ENCODE peak calls at places on chromosomes 2 and 18, in five cellular contexts. One of them, this sample, is unnamed.

GRCh38 chr2:58541511-58541910 is 300.4 kb upstream of the FANCL start:
- DNase-seq in NCI-H1694: no peak
- DNase-seq in hepatocyte: no peak
- DNase-seq in stimulated activated CD4-positive, alpha-beta T cell treated with anti-CD3 and anti-CD28 coated beads, Interleukin-1b, Interleukin-23, amount 100 ng/mL, for 4 hours: no peak
- DNase-seq in activated CD8-positive, alpha-beta memory T cell treated with anti-CD3 and anti-CD28 coated beads for 24 hours: no peak
- DNase-seq in this sample: no peak

GRCh38 chr2:176106636-176107539 is at the start of gene HOXD11:
- DNase-seq in NCI-H1694: peak
- DNase-seq in hepatocyte: no peak
- DNase-seq in stimulated activated CD4-positive, alpha-beta T cell treated with anti-CD3 and anti-CD28 coated beads, Interleukin-1b, Interleukin-23, amount 100 ng/mL, for 4 hours: no peak
- DNase-seq in activated CD8-positive, alpha-beta memory T cell treated with anti-CD3 and anti-CD28 coated beads for 24 hours: no peak
- DNase-seq in this sample: no peak

GRCh38 chr2:132692816-132693215 is 22.8 kb upstream of the LYPD1 start:
- DNase-seq in NCI-H1694: no peak
- DNase-seq in hepatocyte: no peak
- DNase-seq in stimulated activated CD4-positive, alpha-beta T cell treated with anti-CD3 and anti-CD28 coated beads, Interleukin-1b, Interleukin-23, amount 100 ng/mL, for 4 hours: no peak
- DNase-seq in activated CD8-positive, alpha-beta memory T cell treated with anti-CD3 and anti-CD28 coated beads for 24 hours: no peak
- DNase-seq in this sample: no peak

GRCh38 chr2:145799595-145800108 is 1279.7 kb upstream of the ZEB2 start:
- DNase-seq in NCI-H1694: peak
- DNase-seq in hepatocyte: no peak
- DNase-seq in stimulated activated CD4-positive, alpha-beta T cell treated with anti-CD3 and anti-CD28 coated beads, Interleukin-1b, Interleukin-23, amount 100 ng/mL, for 4 hours: no peak
- DNase-seq in activated CD8-positive, alpha-beta memory T cell treated with anti-CD3 and anti-CD28 coated beads for 24 hours: no peak
- DNase-seq in this sample: no peak

GRCh38 chr2:172162225-172162733 is 59.6 kb upstream of the DLX2 start:
- DNase-seq in NCI-H1694: no peak
- DNase-seq in hepatocyte: no peak
- DNase-seq in stimulated activated CD4-positive, alpha-beta T cell treated with anti-CD3 and anti-CD28 coated beads, Interleukin-1b, Interleukin-23, amount 100 ng/mL, for 4 hours: no peak
- DNase-seq in activated CD8-positive, alpha-beta memory T cell treated with anti-CD3 and anti-CD28 coated beads for 24 hours: no peak
- DNase-seq in this sample: no peak

GRCh38 chr18:48581941-48582340 is 43.1 kb downstream of the CTIF start:
- DNase-seq in NCI-H1694: no peak
- DNase-seq in hepatocyte: no peak
- DNase-seq in stimulated activated CD4-positive, alpha-beta T cell treated with anti-CD3 and anti-CD28 coated beads, Interleukin-1b, Interleukin-23, amount 100 ng/mL, for 4 hours: no peak
- DNase-seq in activated CD8-positive, alpha-beta memory T cell treated with anti-CD3 and anti-CD28 coated beads for 24 hours: no peak
- DNase-seq in this sample: no peak

GRCh38 chr2:64354857-64355680 is 98.9 kb upstream of the LGALSL start:
- DNase-seq in NCI-H1694: no peak
- DNase-seq in hepatocyte: no peak
- DNase-seq in stimulated activated CD4-positive, alpha-beta T cell treated with anti-CD3 and anti-CD28 coated beads, Interleukin-1b, Interleukin-23, amount 100 ng/mL, for 4 hours: no peak
- DNase-seq in activated CD8-positive, alpha-beta memory T cell treated with anti-CD3 and anti-CD28 coated beads for 24 hours: no peak
- DNase-seq in this sample: no peak

GRCh38 chr18:78697446-78697845 is 282.2 kb upstream of the SALL3 start:
- DNase-seq in NCI-H1694: no peak
- DNase-seq in hepatocyte: no peak
- DNase-seq in stimulated activated CD4-positive, alpha-beta T cell treated with anti-CD3 and anti-CD28 coated beads, Interleukin-1b, Interleukin-23, amount 100 ng/mL, for 4 hours: no peak
- DNase-seq in activated CD8-positive, alpha-beta memory T cell treated with anti-CD3 and anti-CD28 coated beads for 24 hours: no peak
- DNase-seq in this sample: no peak

GRCh38 chr2:72923833-72924352 is 6.6 kb downstream of the EMX1 start:
- DNase-seq in NCI-H1694: no peak
- DNase-seq in hepatocyte: peak
- DNase-seq in stimulated activated CD4-positive, alpha-beta T cell treated with anti-CD3 and anti-CD28 coated beads, Interleukin-1b, Interleukin-23, amount 100 ng/mL, for 4 hours: no peak
- DNase-seq in activated CD8-positive, alpha-beta memory T cell treated with anti-CD3 and anti-CD28 coated beads for 24 hours: no peak
- DNase-seq in this sample: no peak

GRCh38 chr2:108932736-108933135 is 56.3 kb downstream of the EDAR start:
- DNase-seq in NCI-H1694: no peak
- DNase-seq in hepatocyte: no peak
- DNase-seq in stimulated activated CD4-positive, alpha-beta T cell treated with anti-CD3 and anti-CD28 coated beads, Interleukin-1b, Interleukin-23, amount 100 ng/mL, for 4 hours: no peak
- DNase-seq in activated CD8-positive, alpha-beta memory T cell treated with anti-CD3 and anti-CD28 coated beads for 24 hours: no peak
- DNase-seq in this sample: no peak

GRCh38 chr18:49534846-49535601 is 26.8 kb upstream of the LIPG start:
- DNase-seq in NCI-H1694: no peak
- DNase-seq in hepatocyte: no peak
- DNase-seq in stimulated activated CD4-positive, alpha-beta T cell treated with anti-CD3 and anti-CD28 coated beads, Interleukin-1b, Interleukin-23, amount 100 ng/mL, for 4 hours: no peak
- DNase-seq in activated CD8-positive, alpha-beta memory T cell treated with anti-CD3 and anti-CD28 coated beads for 24 hours: no peak
- DNase-seq in this sample: no peak

GRCh38 chr2:119195887-119196286 is 27.7 kb upstream of the STEAP3 start:
- DNase-seq in NCI-H1694: no peak
- DNase-seq in hepatocyte: no peak
- DNase-seq in stimulated activated CD4-positive, alpha-beta T cell treated with anti-CD3 and anti-CD28 coated beads, Interleukin-1b, Interleukin-23, amount 100 ng/mL, for 4 hours: no peak
- DNase-seq in activated CD8-positive, alpha-beta memory T cell treated with anti-CD3 and anti-CD28 coated beads for 24 hours: no peak
- DNase-seq in this sample: no peak

GRCh38 chr2:104658149-104658839 is 195.6 kb upstream of the POU3F3 start:
- DNase-seq in NCI-H1694: no peak
- DNase-seq in hepatocyte: peak
- DNase-seq in stimulated activated CD4-positive, alpha-beta T cell treated with anti-CD3 and anti-CD28 coated beads, Interleukin-1b, Interleukin-23, amount 100 ng/mL, for 4 hours: no peak
- DNase-seq in activated CD8-positive, alpha-beta memory T cell treated with anti-CD3 and anti-CD28 coated beads for 24 hours: no peak
- DNase-seq in this sample: no peak

GRCh38 chr2:11822746-11823411 is 76.4 kb downstream of the LPIN1 start:
- DNase-seq in NCI-H1694: no peak
- DNase-seq in hepatocyte: peak
- DNase-seq in stimulated activated CD4-positive, alpha-beta T cell treated with anti-CD3 and anti-CD28 coated beads, Interleukin-1b, Interleukin-23, amount 100 ng/mL, for 4 hours: no peak
- DNase-seq in activated CD8-positive, alpha-beta memory T cell treated with anti-CD3 and anti-CD28 coated beads for 24 hours: peak
- DNase-seq in this sample: no peak

GRCh38 chr2:168559187-168559586 is 103.1 kb downstream of the CERS6 start:
- DNase-seq in NCI-H1694: no peak
- DNase-seq in hepatocyte: peak
- DNase-seq in stimulated activated CD4-positive, alpha-beta T cell treated with anti-CD3 and anti-CD28 coated beads, Interleukin-1b, Interleukin-23, amount 100 ng/mL, for 4 hours: no peak
- DNase-seq in activated CD8-positive, alpha-beta memory T cell treated with anti-CD3 and anti-CD28 coated beads for 24 hours: no peak
- DNase-seq in this sample: no peak

GRCh38 chr2:199019898-199020507 is 437.7 kb downstream of the SATB2 start:
- DNase-seq in NCI-H1694: peak
- DNase-seq in hepatocyte: peak
- DNase-seq in stimulated activated CD4-positive, alpha-beta T cell treated with anti-CD3 and anti-CD28 coated beads, Interleukin-1b, Interleukin-23, amount 100 ng/mL, for 4 hours: no peak
- DNase-seq in activated CD8-positive, alpha-beta memory T cell treated with anti-CD3 and anti-CD28 coated beads for 24 hours: no peak
- DNase-seq in this sample: no peak

GRCh38 chr18:3305354-3305762 is 43.4 kb downstream of the MYL12B start:
- DNase-seq in NCI-H1694: no peak
- DNase-seq in hepatocyte: no peak
- DNase-seq in stimulated activated CD4-positive, alpha-beta T cell treated with anti-CD3 and anti-CD28 coated beads, Interleukin-1b, Interleukin-23, amount 100 ng/mL, for 4 hours: no peak
- DNase-seq in activated CD8-positive, alpha-beta memory T cell treated with anti-CD3 and anti-CD28 coated beads for 24 hours: no peak
- DNase-seq in this sample: peak

GRCh38 chr2:136205615-136206014 is 87.7 kb upstream of the CXCR4 start:
- DNase-seq in NCI-H1694: no peak
- DNase-seq in hepatocyte: no peak
- DNase-seq in stimulated activated CD4-positive, alpha-beta T cell treated with anti-CD3 and anti-CD28 coated beads, Interleukin-1b, Interleukin-23, amount 100 ng/mL, for 4 hours: no peak
- DNase-seq in activated CD8-positive, alpha-beta memory T cell treated with anti-CD3 and anti-CD28 coated beads for 24 hours: no peak
- DNase-seq in this sample: no peak

GRCh38 chr2:132441051-132441450 is 24.4 kb downstream of the GPR39 start:
- DNase-seq in NCI-H1694: no peak
- DNase-seq in hepatocyte: no peak
- DNase-seq in stimulated activated CD4-positive, alpha-beta T cell treated with anti-CD3 and anti-CD28 coated beads, Interleukin-1b, Interleukin-23, amount 100 ng/mL, for 4 hours: no peak
- DNase-seq in activated CD8-positive, alpha-beta memory T cell treated with anti-CD3 and anti-CD28 coated beads for 24 hours: no peak
- DNase-seq in this sample: no peak

GRCh38 chr2:230849633-230850357 is 14.9 kb upstream of the ITM2C start:
- DNase-seq in NCI-H1694: no peak
- DNase-seq in hepatocyte: peak
- DNase-seq in stimulated activated CD4-positive, alpha-beta T cell treated with anti-CD3 and anti-CD28 coated beads, Interleukin-1b, Interleukin-23, amount 100 ng/mL, for 4 hours: peak
- DNase-seq in activated CD8-positive, alpha-beta memory T cell treated with anti-CD3 and anti-CD28 coated beads for 24 hours: peak
- DNase-seq in this sample: peak

GRCh38 chr18:40810371-40810770 is 1144.7 kb upstream of the PIK3C3 start:
- DNase-seq in NCI-H1694: no peak
- DNase-seq in hepatocyte: peak
- DNase-seq in stimulated activated CD4-positive, alpha-beta T cell treated with anti-CD3 and anti-CD28 coated beads, Interleukin-1b, Interleukin-23, amount 100 ng/mL, for 4 hours: no peak
- DNase-seq in activated CD8-positive, alpha-beta memory T cell treated with anti-CD3 and anti-CD28 coated beads for 24 hours: no peak
- DNase-seq in this sample: no peak

GRCh38 chr2:27073782-27074181 is 2.3 kb upstream of the OST4 start:
- DNase-seq in NCI-H1694: no peak
- DNase-seq in hepatocyte: no peak
- DNase-seq in stimulated activated CD4-positive, alpha-beta T cell treated with anti-CD3 and anti-CD28 coated beads, Interleukin-1b, Interleukin-23, amount 100 ng/mL, for 4 hours: no peak
- DNase-seq in activated CD8-positive, alpha-beta memory T cell treated with anti-CD3 and anti-CD28 coated beads for 24 hours: no peak
- DNase-seq in this sample: no peak

GRCh38 chr2:121790276-121790956 is 35.0 kb downstream of the TSN start:
- DNase-seq in NCI-H1694: no peak
- DNase-seq in hepatocyte: peak
- DNase-seq in stimulated activated CD4-positive, alpha-beta T cell treated with anti-CD3 and anti-CD28 coated beads, Interleukin-1b, Interleukin-23, amount 100 ng/mL, for 4 hours: no peak
- DNase-seq in activated CD8-positive, alpha-beta memory T cell treated with anti-CD3 and anti-CD28 coated beads for 24 hours: no peak
- DNase-seq in this sample: no peak

GRCh38 chr18:10410472-10411300 is 43.7 kb upstream of the APCDD1 start:
- DNase-seq in NCI-H1694: no peak
- DNase-seq in hepatocyte: no peak
- DNase-seq in stimulated activated CD4-positive, alpha-beta T cell treated with anti-CD3 and anti-CD28 coated beads, Interleukin-1b, Interleukin-23, amount 100 ng/mL, for 4 hours: no peak
- DNase-seq in activated CD8-positive, alpha-beta memory T cell treated with anti-CD3 and anti-CD28 coated beads for 24 hours: no peak
- DNase-seq in this sample: no peak

GRCh38 chr18:66792466-66792865 is 188.6 kb upstream of the CDH19 start:
- DNase-seq in NCI-H1694: no peak
- DNase-seq in hepatocyte: no peak
- DNase-seq in stimulated activated CD4-positive, alpha-beta T cell treated with anti-CD3 and anti-CD28 coated beads, Interleukin-1b, Interleukin-23, amount 100 ng/mL, for 4 hours: no peak
- DNase-seq in activated CD8-positive, alpha-beta memory T cell treated with anti-CD3 and anti-CD28 coated beads for 24 hours: no peak
- DNase-seq in this sample: no peak

GRCh38 chr2:207073791-207074678 is 91.7 kb downstream of the KLF7 start:
- DNase-seq in NCI-H1694: no peak
- DNase-seq in hepatocyte: no peak
- DNase-seq in stimulated activated CD4-positive, alpha-beta T cell treated with anti-CD3 and anti-CD28 coated beads, Interleukin-1b, Interleukin-23, amount 100 ng/mL, for 4 hours: peak
- DNase-seq in activated CD8-positive, alpha-beta memory T cell treated with anti-CD3 and anti-CD28 coated beads for 24 hours: peak
- DNase-seq in this sample: peak

GRCh38 chr2:215830313-215830712 is 183.0 kb downstream of the MREG start:
- DNase-seq in NCI-H1694: no peak
- DNase-seq in hepatocyte: peak
- DNase-seq in stimulated activated CD4-positive, alpha-beta T cell treated with anti-CD3 and anti-CD28 coated beads, Interleukin-1b, Interleukin-23, amount 100 ng/mL, for 4 hours: no peak
- DNase-seq in activated CD8-positive, alpha-beta memory T cell treated with anti-CD3 and anti-CD28 coated beads for 24 hours: no peak
- DNase-seq in this sample: no peak

GRCh38 chr2:102321954-102322719 is 10.8 kb downstream of the IL1RL1 start:
- DNase-seq in NCI-H1694: no peak
- DNase-seq in hepatocyte: no peak
- DNase-seq in stimulated activated CD4-positive, alpha-beta T cell treated with anti-CD3 and anti-CD28 coated beads, Interleukin-1b, Interleukin-23, amount 100 ng/mL, for 4 hours: no peak
- DNase-seq in activated CD8-positive, alpha-beta memory T cell treated with anti-CD3 and anti-CD28 coated beads for 24 hours: no peak
- DNase-seq in this sample: no peak

GRCh38 chr2:86042256-86043168 is 63.2 kb downstream of the POLR1A start:
- DNase-seq in NCI-H1694: no peak
- DNase-seq in hepatocyte: no peak
- DNase-seq in stimulated activated CD4-positive, alpha-beta T cell treated with anti-CD3 and anti-CD28 coated beads, Interleukin-1b, Interleukin-23, amount 100 ng/mL, for 4 hours: no peak
- DNase-seq in activated CD8-positive, alpha-beta memory T cell treated with anti-CD3 and anti-CD28 coated beads for 24 hours: peak
- DNase-seq in this sample: no peak

GRCh38 chr2:21715865-21716264 is 592.1 kb downstream of the TDRD15 start:
- DNase-seq in NCI-H1694: no peak
- DNase-seq in hepatocyte: no peak
- DNase-seq in stimulated activated CD4-positive, alpha-beta T cell treated with anti-CD3 and anti-CD28 coated beads, Interleukin-1b, Interleukin-23, amount 100 ng/mL, for 4 hours: no peak
- DNase-seq in activated CD8-positive, alpha-beta memory T cell treated with anti-CD3 and anti-CD28 coated beads for 24 hours: no peak
- DNase-seq in this sample: no peak

GRCh38 chr2:77007668-77008067 is 514.5 kb downstream of the LRRTM4 start:
- DNase-seq in NCI-H1694: no peak
- DNase-seq in hepatocyte: no peak
- DNase-seq in stimulated activated CD4-positive, alpha-beta T cell treated with anti-CD3 and anti-CD28 coated beads, Interleukin-1b, Interleukin-23, amount 100 ng/mL, for 4 hours: no peak
- DNase-seq in activated CD8-positive, alpha-beta memory T cell treated with anti-CD3 and anti-CD28 coated beads for 24 hours: no peak
- DNase-seq in this sample: no peak

GRCh38 chr2:158391876-158392275 is 64.7 kb downstream of the CCDC148 start:
- DNase-seq in NCI-H1694: no peak
- DNase-seq in hepatocyte: no peak
- DNase-seq in stimulated activated CD4-positive, alpha-beta T cell treated with anti-CD3 and anti-CD28 coated beads, Interleukin-1b, Interleukin-23, amount 100 ng/mL, for 4 hours: no peak
- DNase-seq in activated CD8-positive, alpha-beta memory T cell treated with anti-CD3 and anti-CD28 coated beads for 24 hours: no peak
- DNase-seq in this sample: no peak

GRCh38 chr2:172792711-172793110 is 57.1 kb downstream of the RAPGEF4 start:
- DNase-seq in NCI-H1694: no peak
- DNase-seq in hepatocyte: no peak
- DNase-seq in stimulated activated CD4-positive, alpha-beta T cell treated with anti-CD3 and anti-CD28 coated beads, Interleukin-1b, Interleukin-23, amount 100 ng/mL, for 4 hours: no peak
- DNase-seq in activated CD8-positive, alpha-beta memory T cell treated with anti-CD3 and anti-CD28 coated beads for 24 hours: no peak
- DNase-seq in this sample: no peak

GRCh38 chr2:239715202-239715601 is 309.9 kb downstream of the NDUFA10 start:
- DNase-seq in NCI-H1694: no peak
- DNase-seq in hepatocyte: no peak
- DNase-seq in stimulated activated CD4-positive, alpha-beta T cell treated with anti-CD3 and anti-CD28 coated beads, Interleukin-1b, Interleukin-23, amount 100 ng/mL, for 4 hours: no peak
- DNase-seq in activated CD8-positive, alpha-beta memory T cell treated with anti-CD3 and anti-CD28 coated beads for 24 hours: no peak
- DNase-seq in this sample: no peak

GRCh38 chr2:229485782-229486181 is 214.7 kb upstream of the PID1 start:
- DNase-seq in NCI-H1694: no peak
- DNase-seq in hepatocyte: no peak
- DNase-seq in stimulated activated CD4-positive, alpha-beta T cell treated with anti-CD3 and anti-CD28 coated beads, Interleukin-1b, Interleukin-23, amount 100 ng/mL, for 4 hours: no peak
- DNase-seq in activated CD8-positive, alpha-beta memory T cell treated with anti-CD3 and anti-CD28 coated beads for 24 hours: no peak
- DNase-seq in this sample: no peak

GRCh38 chr2:15943378-15943851 is 3.1 kb downstream of the MYCN start:
- DNase-seq in NCI-H1694: peak
- DNase-seq in hepatocyte: peak
- DNase-seq in stimulated activated CD4-positive, alpha-beta T cell treated with anti-CD3 and anti-CD28 coated beads, Interleukin-1b, Interleukin-23, amount 100 ng/mL, for 4 hours: no peak
- DNase-seq in activated CD8-positive, alpha-beta memory T cell treated with anti-CD3 and anti-CD28 coated beads for 24 hours: peak
- DNase-seq in this sample: no peak

GRCh38 chr2:152506843-152507242 is 171.9 kb downstream of the FMNL2 start:
- DNase-seq in NCI-H1694: no peak
- DNase-seq in hepatocyte: no peak
- DNase-seq in stimulated activated CD4-positive, alpha-beta T cell treated with anti-CD3 and anti-CD28 coated beads, Interleukin-1b, Interleukin-23, amount 100 ng/mL, for 4 hours: no peak
- DNase-seq in activated CD8-positive, alpha-beta memory T cell treated with anti-CD3 and anti-CD28 coated beads for 24 hours: no peak
- DNase-seq in this sample: no peak